ENCODE peak calls at places on chromosomes 11 and 22, in seven cellular contexts. E is HCT116, Y is SK-N-SH, B is K562, O is H1, W is HepG2, Q is GM12878. F is an unnamed sample.

GRCh38 chr22:46613606-46613997 is 6.6 kb upstream of the GRAMD4 start:
- DNase-seq in E (no peak), Y (no peak), B (no peak), O (no peak), W (no peak), Q (peak), F (no peak)

GRCh38 chr11:61111786-61112517 is 9.7 kb downstream of the CD5 start:
- DNase-seq in E (no peak), Y (no peak), B (no peak), O (no peak), W (no peak), Q (no peak), F (no peak)

GRCh38 chr11:81278986-81279385 is 1454.7 kb downstream of the FAM181B start:
- DNase-seq in E (no peak), Y (no peak), B (no peak), O (no peak), W (no peak), Q (no peak), F (no peak)

GRCh38 chr11:65482306-65482850 is 16.5 kb upstream of the MALAT1 start:
- DNase-seq in E (no peak), Y (no peak), B (no peak), O (no peak), W (no peak), Q (no peak), F (no peak)

GRCh38 chr11:69726481-69726880 is 22.7 kb upstream of the FGF19 start:
- DNase-seq in E (no peak), Y (no peak), B (no peak), O (no peak), W (no peak), Q (no peak), F (no peak)

GRCh38 chr11:16611395-16612233 is 126.8 kb upstream of the C11orf58 start:
- DNase-seq in E (no peak), Y (peak), B (no peak), O (no peak), W (no peak), Q (no peak), F (no peak)

GRCh38 chr22:39560127-39560526 is 10.4 kb upstream of the CACNA1I start:
- DNase-seq in E (no peak), Y (no peak), B (no peak), O (no peak), W (no peak), Q (no peak), F (peak)

GRCh38 chr22:45548991-45549736 is 46.5 kb downstream of the FBLN1 start:
- DNase-seq in E (peak), Y (no peak), B (peak), O (no peak), W (no peak), Q (no peak), F (no peak)

GRCh38 chr11:75399344-75400109 is at the start of gene RPS3:
- DNase-seq in E (peak), Y (peak), B (peak), O (peak), W (peak), Q (peak), F (peak)

GRCh38 chr11:95734009-95734572 is 55.5 kb downstream of the FAM76B start:
- DNase-seq in E (no peak), Y (no peak), B (peak), O (no peak), W (no peak), Q (no peak), F (no peak)

GRCh38 chr22:28148816-28149465 is 229.9 kb upstream of the PITPNB start:
- DNase-seq in E (no peak), Y (no peak), B (no peak), O (no peak), W (no peak), Q (no peak), F (no peak)

GRCh38 chr11:8068605-8069221 is 12.3 kb upstream of the TUB start:
- DNase-seq in E (no peak), Y (peak), B (peak), O (no peak), W (peak), Q (no peak), F (no peak)

GRCh38 chr11:69905611-69906452 is 86.6 kb upstream of the FGF3 start:
- DNase-seq in E (no peak), Y (peak), B (peak), O (no peak), W (no peak), Q (no peak), F (no peak)

GRCh38 chr11:73991471-73992006 is 8.9 kb upstream of the UCP2 start:
- DNase-seq in E (no peak), Y (no peak), B (no peak), O (no peak), W (no peak), Q (peak), F (no peak)

GRCh38 chr11:73012121-73012863 is 129.8 kb downstream of the FCHSD2 start:
- DNase-seq in E (no peak), Y (no peak), B (no peak), O (no peak), W (no peak), Q (no peak), F (no peak)

GRCh38 chr11:64644348-64645242 is 53.6 kb downstream of the SLC22A12 start:
- DNase-seq in E (no peak), Y (peak), B (peak), O (no peak), W (no peak), Q (no peak), F (peak)

GRCh38 chr11:45145421-45146071 is 893 bp upstream of the PRDM11 start:
- DNase-seq in E (no peak), Y (no peak), B (no peak), O (peak), W (no peak), Q (no peak), F (peak)

GRCh38 chr22:24145446-24146189 is 35.7 kb upstream of the SUSD2 start:
- DNase-seq in E (no peak), Y (no peak), B (no peak), O (no peak), W (no peak), Q (no peak), F (no peak)

GRCh38 chr11:285021-285893 is 3.7 kb upstream of the PGGHG start:
- DNase-seq in E (no peak), Y (peak), B (no peak), O (no peak), W (no peak), Q (no peak), F (no peak)

GRCh38 chr11:31768744-31769143 is 42.4 kb downstream of the PAX6 start:
- DNase-seq in E (no peak), Y (no peak), B (no peak), O (no peak), W (no peak), Q (no peak), F (no peak)

GRCh38 chr11:71433648-71434450 is 14.3 kb downstream of the DHCR7 start:
- DNase-seq in E (no peak), Y (no peak), B (no peak), O (no peak), W (peak), Q (no peak), F (no peak)

GRCh38 chr11:42407379-42407778 is 904.4 kb upstream of the API5 start:
- DNase-seq in E (no peak), Y (peak), B (no peak), O (peak), W (no peak), Q (no peak), F (no peak)

GRCh38 chr11:62141111-62142042 is 17.6 kb downstream of the INCENP start:
- DNase-seq in E (no peak), Y (peak), B (no peak), O (no peak), W (no peak), Q (no peak), F (no peak)

GRCh38 chr22:29266564-29267461 is 968 bp downstream of the RHBDD3 start:
- DNase-seq in E (no peak), Y (peak), B (no peak), O (no peak), W (no peak), Q (no peak), F (no peak)

GRCh38 chr11:69908511-69909220 is 89.5 kb upstream of the FGF3 start:
- DNase-seq in E (no peak), Y (no peak), B (no peak), O (no peak), W (no peak), Q (no peak), F (no peak)

GRCh38 chr11:65884716-65885092 is 3.6 kb downstream of the FIBP start:
- DNase-seq in E (no peak), Y (peak), B (peak), O (no peak), W (peak), Q (no peak), F (peak)

GRCh38 chr11:34243620-34244493 is 114.0 kb downstream of the ABTB2 start:
- DNase-seq in E (peak), Y (no peak), B (peak), O (no peak), W (no peak), Q (peak), F (no peak)

GRCh38 chr22:18056802-18057474 is 20.9 kb upstream of the PEX26 start:
- DNase-seq in E (no peak), Y (no peak), B (no peak), O (no peak), W (no peak), Q (peak), F (no peak)

GRCh38 chr22:21080435-21081137 is 34.8 kb downstream of the LRRC74B start:
- DNase-seq in E (no peak), Y (no peak), B (no peak), O (no peak), W (no peak), Q (no peak), F (no peak)

GRCh38 chr22:50260801-50261614 is 475 bp downstream of the MAPK12 start:
- DNase-seq in E (no peak), Y (peak), B (peak), O (no peak), W (no peak), Q (no peak), F (peak)

GRCh38 chr11:65488273-65489058 is 10.4 kb upstream of the MALAT1 start:
- DNase-seq in E (no peak), Y (no peak), B (no peak), O (no peak), W (no peak), Q (no peak), F (no peak)

GRCh38 chr11:131855320-131855719 is 484.9 kb downstream of the NTM start:
- DNase-seq in E (no peak), Y (no peak), B (no peak), O (no peak), W (no peak), Q (no peak), F (no peak)

GRCh38 chr11:119566299-119566698 is 143.3 kb upstream of the THY1 start:
- DNase-seq in E (no peak), Y (no peak), B (no peak), O (no peak), W (no peak), Q (no peak), F (no peak)

GRCh38 chr11:82775736-82776346 is 42.2 kb upstream of the FAM181B start:
- DNase-seq in E (peak), Y (peak), B (peak), O (peak), W (peak), Q (no peak), F (peak)

GRCh38 chr11:9701799-9702198 is 37.9 kb downstream of the SWAP70 start:
- DNase-seq in E (no peak), Y (no peak), B (no peak), O (no peak), W (no peak), Q (no peak), F (no peak)

GRCh38 chr11:15770798-15771414 is 585.4 kb downstream of the SOX6 start:
- DNase-seq in E (peak), Y (no peak), B (peak), O (peak), W (peak), Q (no peak), F (no peak)

GRCh38 chr22:49735411-49736311 is 92.0 kb downstream of the BRD1 start:
- DNase-seq in E (no peak), Y (peak), B (peak), O (no peak), W (no peak), Q (no peak), F (peak)

GRCh38 chr22:17549183-17549582 is 14.1 kb upstream of the SLC25A18 start:
- DNase-seq in E (no peak), Y (no peak), B (no peak), O (no peak), W (no peak), Q (no peak), F (no peak)

GRCh38 chr11:121119444-121119843 is 18.4 kb downstream of the TECTA start:
- DNase-seq in E (no peak), Y (peak), B (peak), O (no peak), W (no peak), Q (no peak), F (no peak)

DNA sequence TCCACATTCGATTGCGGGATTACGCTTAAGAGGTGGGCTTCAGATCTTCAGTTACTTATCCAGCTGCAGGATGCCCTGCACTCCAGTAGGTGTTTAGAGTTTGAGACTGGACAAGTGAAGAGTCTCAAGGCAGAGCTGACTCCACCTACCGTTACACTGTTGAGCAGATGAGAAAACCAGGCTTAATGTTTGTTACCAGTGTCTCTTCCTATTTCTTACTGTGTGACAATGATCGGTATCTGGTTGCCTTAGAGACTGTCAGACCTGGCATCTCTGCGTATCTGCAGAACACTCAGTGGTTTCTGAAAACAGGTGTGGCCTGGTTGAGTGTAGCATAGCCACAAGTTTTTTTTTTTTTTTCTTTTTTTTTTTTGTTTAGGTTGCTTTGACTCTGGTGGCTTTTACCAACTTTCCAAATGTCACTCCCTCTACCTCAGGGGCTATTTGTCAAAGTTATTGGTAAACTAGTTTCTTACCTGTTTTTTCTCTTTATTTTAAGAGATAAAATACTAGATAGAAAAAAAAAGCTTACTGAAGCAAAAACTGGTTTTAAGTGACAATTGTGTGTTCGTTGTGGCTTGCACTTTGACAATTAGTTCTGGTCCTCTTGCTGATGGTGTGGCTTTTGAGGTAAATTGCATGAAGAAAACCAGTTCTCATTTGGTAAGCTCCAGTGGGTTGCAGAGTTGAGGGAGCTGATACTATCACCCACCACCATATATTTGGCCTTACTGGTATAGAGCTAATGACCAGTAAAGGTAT is 284.8 kb downstream of the ETS1 start:
- DNase-seq in E (no peak), Y (peak), B (no peak), O (no peak), W (no peak), Q (peak), F (no peak)
- TF ChIP-seq JUND in E (no peak), Y (no peak), B (no peak), O (no peak), W (no peak), Q (no peak), F (no peak)

GRCh38 chr11:116162541-116163230 is 610.1 kb downstream of the BUD13 start:
- DNase-seq in E (no peak), Y (no peak), B (no peak), O (no peak), W (no peak), Q (no peak), F (no peak)
- TF ChIP-seq JUND in E (no peak), Y (no peak), B (no peak), O (no peak), W (no peak), Q (no peak), F (no peak)

DNA sequence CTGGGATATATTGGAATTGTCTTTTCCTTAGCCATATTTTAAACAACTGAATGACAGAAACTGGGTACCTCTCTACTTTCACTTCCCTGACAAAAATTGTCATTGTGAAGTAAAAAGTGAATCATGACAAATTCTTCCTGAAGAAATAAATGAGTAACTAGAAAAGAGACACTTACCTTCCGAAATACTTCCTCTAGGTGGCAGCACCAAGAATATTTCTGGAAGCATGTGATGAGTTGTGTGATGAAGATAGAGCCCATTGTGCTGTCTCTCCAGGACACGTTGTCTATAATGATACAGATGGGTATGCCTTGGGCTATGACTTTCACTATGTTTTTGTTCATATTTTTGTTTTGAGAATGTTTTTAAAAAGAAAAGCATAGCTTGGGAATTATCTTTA is 21.5 kb downstream of the CASP4 start:
- DNase-seq in E (peak), Y (no peak), B (peak), O (no peak), W (peak), Q (peak), F (no peak)
- TF ChIP-seq JUND in E (no peak), Y (no peak), B (no peak), O (no peak), W (no peak), Q (no peak), F (no peak)

GRCh38 chr11:3623126-3623525 is 18.7 kb downstream of the ART5 start:
- DNase-seq in E (no peak), Y (no peak), B (no peak), O (no peak), W (no peak), Q (no peak), F (no peak)

GRCh38 chr11:3617990-3618389 is 23.8 kb downstream of the ART5 start:
- DNase-seq in E (no peak), Y (no peak), B (no peak), O (no peak), W (no peak), Q (no peak), F (no peak)

GRCh38 chr11:3627291-3627690 is 14.5 kb downstream of the ART5 start:
- DNase-seq in E (no peak), Y (no peak), B (no peak), O (no peak), W (no peak), Q (no peak), F (no peak)

GRCh38 chr11:3626250-3626960 is 15.4 kb downstream of the ART5 start:
- DNase-seq in E (no peak), Y (no peak), B (no peak), O (no peak), W (no peak), Q (no peak), F (no peak)

DNA sequence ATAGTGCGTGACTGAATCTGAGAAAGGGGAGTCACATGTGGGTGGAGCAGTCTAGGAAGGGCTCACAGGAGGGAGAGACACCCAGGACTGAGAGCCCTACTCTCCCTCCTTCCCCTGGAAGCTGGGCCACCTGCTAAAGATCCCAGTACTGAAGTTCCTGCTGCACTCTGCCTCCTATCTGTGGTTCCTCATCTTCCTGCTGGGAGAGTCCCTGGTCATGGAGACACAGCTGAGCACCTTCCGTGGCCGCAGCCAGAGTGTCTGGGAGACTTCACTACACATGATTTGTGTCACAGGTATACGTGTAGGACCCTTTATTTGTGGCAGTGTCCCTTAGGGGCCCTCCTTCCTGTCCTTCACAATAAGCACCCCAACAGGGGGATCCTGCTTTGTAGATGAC is 19.3 kb downstream of the ART5 start:
- DNase-seq in E (no peak), Y (no peak), B (no peak), O (no peak), W (no peak), Q (no peak), F (no peak)
- TF ChIP-seq JUND in E (no peak), Y (no peak), B (no peak), O (no peak), W (no peak), Q (no peak), F (no peak)

DNA sequence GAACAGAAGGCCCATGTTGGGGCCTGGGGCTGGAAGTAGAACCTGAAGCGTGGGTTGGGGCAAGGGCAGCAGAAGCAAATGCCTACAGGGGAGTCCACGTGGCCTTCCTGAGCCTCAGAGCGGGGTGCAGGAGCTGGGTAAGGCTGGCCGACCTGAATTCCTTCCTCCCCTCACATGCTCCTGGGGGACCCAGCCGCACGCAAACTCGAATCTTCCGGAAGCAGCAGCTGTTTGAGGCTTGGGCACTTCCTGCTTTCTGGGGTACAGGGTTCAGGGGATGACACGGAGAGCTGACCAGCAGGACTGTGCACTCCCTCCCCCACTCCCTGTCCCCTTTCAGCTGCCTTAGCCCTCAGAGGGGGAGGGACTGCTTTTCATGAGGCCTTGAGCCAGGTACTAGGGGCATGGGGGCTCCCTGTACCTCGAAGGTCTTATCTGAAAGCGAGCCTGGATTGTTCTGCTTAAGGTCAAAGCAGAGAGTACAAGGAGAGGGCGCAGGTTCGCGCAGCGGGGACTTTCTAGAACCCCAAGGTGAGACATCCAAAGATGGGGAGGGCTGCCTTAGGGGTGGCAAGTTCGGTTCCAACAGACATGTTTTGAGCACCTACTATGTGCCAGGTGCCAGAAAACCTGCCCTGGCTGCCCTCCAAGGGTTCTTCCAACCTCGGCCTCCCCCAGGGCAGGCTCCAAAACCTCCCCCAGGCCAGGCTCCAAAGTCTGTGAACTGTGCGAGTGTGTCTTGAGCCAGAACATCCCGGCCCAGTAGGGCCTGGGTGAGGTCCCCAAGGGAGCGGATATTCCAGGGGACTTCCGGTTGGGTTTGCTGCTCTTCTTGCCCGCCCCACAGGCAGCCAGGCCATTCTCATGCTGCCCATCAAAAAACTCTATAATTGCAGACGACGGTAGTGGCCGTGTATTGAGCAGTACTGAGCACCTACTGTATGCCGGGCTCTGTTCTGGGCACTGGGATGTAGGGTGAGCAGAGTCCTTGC is 1.7 kb downstream of the NCF4 start:
- DNase-seq in E (no peak), Y (no peak), B (no peak), O (no peak), W (no peak), Q (peak), F (no peak)
- TF ChIP-seq JUND in E (no peak), Y (no peak), B (no peak), O (no peak), W (no peak), Q (no peak), F (no peak)

GRCh38 chr11:79074547-79074946 is 366.3 kb downstream of the TENM4 start:
- DNase-seq in E (no peak), Y (no peak), B (no peak), O (no peak), W (no peak), Q (no peak), F (no peak)
- TF ChIP-seq JUND in E (no peak), Y (no peak), B (no peak), O (no peak), W (no peak), Q (no peak), F (no peak)

F was measured in T47D.